ENCODE peak calls at places on chromosomes 4 and X, in ten cellular contexts. One of them, this sample, is unnamed.

GRCh38 chr4:139599594-139600374 is 43.8 kb upstream of the SETD7 start:
- DNase-seq in activated T-helper 1 cell treated with anti-CD3 and anti-CD28 coated beads, Interleukin-2, amount 50 U/mL, for 16 hours: no peak
- DNase-seq in cardiac muscle cell: no peak
- DNase-seq in occipital lobe: no peak
- DNase-seq in mucosa of gallbladder: no peak
- DNase-seq in NCI-H460: peak
- DNase-seq in LHCN-M2: peak
- DNase-seq in naive thymus-derived CD4-positive, alpha-beta T cell: no peak
- DNase-seq in caudate nucleus: no peak
- DNase-seq in iPS DF 6.9: no peak
- DNase-seq in this sample: peak

GRCh38 chr4:89904524-89904923 is 9.9 kb downstream of the MMRN1 start:
- DNase-seq in occipital lobe: no peak
- DNase-seq in activated T-helper 1 cell treated with anti-CD3 and anti-CD28 coated beads, Interleukin-2, amount 50 U/mL, for 16 hours: no peak
- DNase-seq in LHCN-M2: no peak
- DNase-seq in cardiac muscle cell: no peak
- DNase-seq in mucosa of gallbladder: no peak
- DNase-seq in naive thymus-derived CD4-positive, alpha-beta T cell: no peak
- DNase-seq in NCI-H460: no peak
- DNase-seq in iPS DF 6.9: no peak
- DNase-seq in caudate nucleus: no peak
- DNase-seq in this sample: no peak

GRCh38 chr4:59044316-59044715 is 1934.1 kb upstream of the IGFBP7 start:
- DNase-seq in mucosa of gallbladder: no peak
- DNase-seq in activated T-helper 1 cell treated with anti-CD3 and anti-CD28 coated beads, Interleukin-2, amount 50 U/mL, for 16 hours: no peak
- DNase-seq in LHCN-M2: no peak
- DNase-seq in caudate nucleus: no peak
- DNase-seq in NCI-H460: no peak
- DNase-seq in naive thymus-derived CD4-positive, alpha-beta T cell: no peak
- DNase-seq in occipital lobe: no peak
- DNase-seq in cardiac muscle cell: peak
- DNase-seq in iPS DF 6.9: no peak
- DNase-seq in this sample: no peak

GRCh38 chr4:27894951-27895350 is 1034.3 kb downstream of the STIM2 start:
- DNase-seq in occipital lobe: no peak
- DNase-seq in activated T-helper 1 cell treated with anti-CD3 and anti-CD28 coated beads, Interleukin-2, amount 50 U/mL, for 16 hours: no peak
- DNase-seq in LHCN-M2: no peak
- DNase-seq in mucosa of gallbladder: no peak
- DNase-seq in cardiac muscle cell: no peak
- DNase-seq in NCI-H460: no peak
- DNase-seq in naive thymus-derived CD4-positive, alpha-beta T cell: no peak
- DNase-seq in iPS DF 6.9: no peak
- DNase-seq in caudate nucleus: no peak
- DNase-seq in this sample: no peak

GRCh38 chr4:48295116-48295515 is 25.5 kb upstream of the TEC start:
- DNase-seq in cardiac muscle cell: no peak
- DNase-seq in naive thymus-derived CD4-positive, alpha-beta T cell: no peak
- DNase-seq in mucosa of gallbladder: no peak
- DNase-seq in activated T-helper 1 cell treated with anti-CD3 and anti-CD28 coated beads, Interleukin-2, amount 50 U/mL, for 16 hours: no peak
- DNase-seq in LHCN-M2: peak
- DNase-seq in occipital lobe: no peak
- DNase-seq in caudate nucleus: no peak
- DNase-seq in NCI-H460: no peak
- DNase-seq in iPS DF 6.9: no peak
- DNase-seq in this sample: no peak

GRCh38 chr4:114563536-114564315 is 34.9 kb upstream of the UGT8 start:
- DNase-seq in LHCN-M2: no peak
- DNase-seq in activated T-helper 1 cell treated with anti-CD3 and anti-CD28 coated beads, Interleukin-2, amount 50 U/mL, for 16 hours: no peak
- DNase-seq in cardiac muscle cell: no peak
- DNase-seq in occipital lobe: no peak
- DNase-seq in iPS DF 6.9: no peak
- DNase-seq in mucosa of gallbladder: peak
- DNase-seq in NCI-H460: no peak
- DNase-seq in caudate nucleus: no peak
- DNase-seq in naive thymus-derived CD4-positive, alpha-beta T cell: no peak
- DNase-seq in this sample: no peak

GRCh38 chrX:109632906-109633504 is 8.0 kb upstream of the KCNE5 start:
- DNase-seq in mucosa of gallbladder: no peak
- DNase-seq in activated T-helper 1 cell treated with anti-CD3 and anti-CD28 coated beads, Interleukin-2, amount 50 U/mL, for 16 hours: no peak
- DNase-seq in NCI-H460: peak
- DNase-seq in occipital lobe: no peak
- DNase-seq in caudate nucleus: no peak
- DNase-seq in cardiac muscle cell: peak
- DNase-seq in iPS DF 6.9: peak
- DNase-seq in LHCN-M2: peak
- DNase-seq in naive thymus-derived CD4-positive, alpha-beta T cell: no peak
- DNase-seq in this sample: peak

GRCh38 chrX:71609095-71609750 is 9.1 kb downstream of the CXCR3 start:
- DNase-seq in occipital lobe: no peak
- DNase-seq in NCI-H460: no peak
- DNase-seq in activated T-helper 1 cell treated with anti-CD3 and anti-CD28 coated beads, Interleukin-2, amount 50 U/mL, for 16 hours: no peak
- DNase-seq in LHCN-M2: no peak
- DNase-seq in mucosa of gallbladder: no peak
- DNase-seq in iPS DF 6.9: no peak
- DNase-seq in naive thymus-derived CD4-positive, alpha-beta T cell: no peak
- DNase-seq in caudate nucleus: no peak
- DNase-seq in cardiac muscle cell: no peak
- DNase-seq in this sample: no peak

GRCh38 chr4:158996669-158997074 is 106.2 kb upstream of the RAPGEF2 start:
- DNase-seq in LHCN-M2: peak
- DNase-seq in naive thymus-derived CD4-positive, alpha-beta T cell: no peak
- DNase-seq in caudate nucleus: no peak
- DNase-seq in iPS DF 6.9: no peak
- DNase-seq in occipital lobe: no peak
- DNase-seq in cardiac muscle cell: no peak
- DNase-seq in mucosa of gallbladder: no peak
- DNase-seq in activated T-helper 1 cell treated with anti-CD3 and anti-CD28 coated beads, Interleukin-2, amount 50 U/mL, for 16 hours: no peak
- DNase-seq in NCI-H460: peak
- DNase-seq in this sample: no peak

GRCh38 chr4:182955411-182955810 is 38.2 kb upstream of the DCTD start:
- DNase-seq in occipital lobe: no peak
- DNase-seq in mucosa of gallbladder: no peak
- DNase-seq in naive thymus-derived CD4-positive, alpha-beta T cell: no peak
- DNase-seq in caudate nucleus: no peak
- DNase-seq in activated T-helper 1 cell treated with anti-CD3 and anti-CD28 coated beads, Interleukin-2, amount 50 U/mL, for 16 hours: no peak
- DNase-seq in NCI-H460: no peak
- DNase-seq in iPS DF 6.9: no peak
- DNase-seq in cardiac muscle cell: no peak
- DNase-seq in LHCN-M2: peak
- DNase-seq in this sample: no peak

GRCh38 chr4:107279729-107280128 is 243.6 kb upstream of the DKK2 start:
- DNase-seq in occipital lobe: no peak
- DNase-seq in NCI-H460: no peak
- DNase-seq in mucosa of gallbladder: no peak
- DNase-seq in iPS DF 6.9: no peak
- DNase-seq in activated T-helper 1 cell treated with anti-CD3 and anti-CD28 coated beads, Interleukin-2, amount 50 U/mL, for 16 hours: no peak
- DNase-seq in naive thymus-derived CD4-positive, alpha-beta T cell: no peak
- DNase-seq in caudate nucleus: no peak
- DNase-seq in cardiac muscle cell: no peak
- DNase-seq in LHCN-M2: peak
- DNase-seq in this sample: no peak

GRCh38 chr4:91837608-91838029 is 466.1 kb upstream of the GRID2 start:
- DNase-seq in naive thymus-derived CD4-positive, alpha-beta T cell: no peak
- DNase-seq in NCI-H460: no peak
- DNase-seq in iPS DF 6.9: no peak
- DNase-seq in occipital lobe: no peak
- DNase-seq in activated T-helper 1 cell treated with anti-CD3 and anti-CD28 coated beads, Interleukin-2, amount 50 U/mL, for 16 hours: no peak
- DNase-seq in LHCN-M2: no peak
- DNase-seq in caudate nucleus: no peak
- DNase-seq in mucosa of gallbladder: no peak
- DNase-seq in cardiac muscle cell: peak
- DNase-seq in this sample: no peak

GRCh38 chr4:185821029-185821419 is 9.0 kb upstream of the SORBS2 start:
- DNase-seq in occipital lobe: no peak
- DNase-seq in activated T-helper 1 cell treated with anti-CD3 and anti-CD28 coated beads, Interleukin-2, amount 50 U/mL, for 16 hours: no peak
- DNase-seq in LHCN-M2: no peak
- DNase-seq in naive thymus-derived CD4-positive, alpha-beta T cell: no peak
- DNase-seq in iPS DF 6.9: no peak
- DNase-seq in cardiac muscle cell: no peak
- DNase-seq in caudate nucleus: no peak
- DNase-seq in NCI-H460: no peak
- DNase-seq in mucosa of gallbladder: no peak
- DNase-seq in this sample: no peak

GRCh38 chr4:124904723-124905390 is 192.3 kb upstream of the ANKRD50 start:
- DNase-seq in mucosa of gallbladder: no peak
- DNase-seq in NCI-H460: no peak
- DNase-seq in LHCN-M2: no peak
- DNase-seq in caudate nucleus: no peak
- DNase-seq in activated T-helper 1 cell treated with anti-CD3 and anti-CD28 coated beads, Interleukin-2, amount 50 U/mL, for 16 hours: no peak
- DNase-seq in iPS DF 6.9: no peak
- DNase-seq in cardiac muscle cell: peak
- DNase-seq in naive thymus-derived CD4-positive, alpha-beta T cell: no peak
- DNase-seq in occipital lobe: no peak
- DNase-seq in this sample: peak

GRCh38 chr4:185112104-185112503 is 31.0 kb upstream of the SLC25A4 start:
- DNase-seq in mucosa of gallbladder: peak
- DNase-seq in activated T-helper 1 cell treated with anti-CD3 and anti-CD28 coated beads, Interleukin-2, amount 50 U/mL, for 16 hours: no peak
- DNase-seq in cardiac muscle cell: peak
- DNase-seq in caudate nucleus: no peak
- DNase-seq in iPS DF 6.9: no peak
- DNase-seq in LHCN-M2: peak
- DNase-seq in occipital lobe: no peak
- DNase-seq in naive thymus-derived CD4-positive, alpha-beta T cell: no peak
- DNase-seq in NCI-H460: peak
- DNase-seq in this sample: peak

GRCh38 chr4:173362666-173363065 is 8.1 kb upstream of the SAP30 start:
- DNase-seq in mucosa of gallbladder: no peak
- DNase-seq in NCI-H460: no peak
- DNase-seq in activated T-helper 1 cell treated with anti-CD3 and anti-CD28 coated beads, Interleukin-2, amount 50 U/mL, for 16 hours: no peak
- DNase-seq in cardiac muscle cell: no peak
- DNase-seq in LHCN-M2: no peak
- DNase-seq in occipital lobe: no peak
- DNase-seq in iPS DF 6.9: no peak
- DNase-seq in caudate nucleus: no peak
- DNase-seq in naive thymus-derived CD4-positive, alpha-beta T cell: no peak
- DNase-seq in this sample: no peak